ENCODE peak calls at places on chromosomes 5 and 9, in six cellular contexts. L, N, H, V, F and E are unnamed samples.

GRCh38 chr9:36991516-36992134 is 42.4 kb downstream of the PAX5 start:
- DNase-seq in L (peak), N (peak), H (peak), V (no peak), F (no peak), E (no peak)

GRCh38 chr9:122228906-122229837 is at the start of gene LHX6:
- DNase-seq in L (peak), N (no peak), H (peak), V (no peak), F (no peak), E (no peak)

GRCh38 chr9:114461468-114461867 is 43.8 kb downstream of the WHRN start:
- DNase-seq in L (no peak), N (no peak), H (no peak), V (no peak), F (no peak), E (no peak)

GRCh38 chr5:74538206-74538661 is 102.3 kb downstream of the ENC1 start:
- DNase-seq in L (peak), N (no peak), H (peak), V (peak), F (peak), E (no peak)

GRCh38 chr5:1430121-1430795 is 15.0 kb downstream of the SLC6A3 start:
- DNase-seq in L (no peak), N (no peak), H (no peak), V (no peak), F (no peak), E (no peak)

GRCh38 chr5:5302201-5302600 is 120.3 kb upstream of the ICE1 start:
- DNase-seq in L (no peak), N (no peak), H (no peak), V (no peak), F (no peak), E (no peak)

GRCh38 chr5:98205691-98206461 is 567.6 kb upstream of the RGMB start:
- DNase-seq in L (peak), N (no peak), H (peak), V (peak), F (no peak), E (no peak)

GRCh38 chr5:35166043-35166442 is 64.2 kb downstream of the PRLR start:
- DNase-seq in L (no peak), N (no peak), H (no peak), V (no peak), F (no peak), E (no peak)

GRCh38 chr9:73742412-73742811 is 590.7 kb downstream of the ANXA1 start:
- DNase-seq in L (no peak), N (no peak), H (no peak), V (no peak), F (no peak), E (no peak)

GRCh38 chr9:106075991-106076390 is 381.6 kb downstream of the TMEM38B start:
- DNase-seq in L (peak), N (no peak), H (no peak), V (peak), F (no peak), E (peak)

GRCh38 chr5:2703615-2704014 is 47.9 kb downstream of the IRX2 start:
- DNase-seq in L (no peak), N (no peak), H (no peak), V (no peak), F (no peak), E (no peak)

GRCh38 chr5:131379071-131379538 is 115.3 kb downstream of the CDC42SE2 start:
- DNase-seq in L (no peak), N (no peak), H (no peak), V (no peak), F (no peak), E (no peak)

GRCh38 chr5:10307206-10308148 is at the start of gene CMBL:
- DNase-seq in L (peak), N (no peak), H (peak), V (no peak), F (peak), E (peak)

GRCh38 chr9:95757026-95757425 is 118.5 kb upstream of the ERCC6L2 start:
- DNase-seq in L (peak), N (no peak), H (peak), V (peak), F (no peak), E (peak)

GRCh38 chr5:95907740-95908706 is 53.6 kb downstream of the ELL2 start:
- DNase-seq in L (no peak), N (no peak), H (no peak), V (no peak), F (no peak), E (no peak)

GRCh38 chr5:144048254-144048856 is 122.1 kb downstream of the YIPF5 start:
- DNase-seq in L (no peak), N (no peak), H (peak), V (no peak), F (no peak), E (no peak)